ENCODE peak calls at places on chromosomes 1 and 21, in ten cellular contexts. V, J, H, B, M, Y, L, X, Z and G are unnamed samples.
A peak's percentile ranks its signal among the peaks of the same experiment; 100 is the strongest.

GRCh38 chr1:197868751-197869501 is 33.5 kb upstream of the C1orf53 start:
- DNase-seq in L (no peak), J (no peak), Z (no peak), B (peak; percentile 47), Y (peak; percentile 87), V (peak; percentile 66), X (peak; percentile 10), H (peak; percentile 74), M (peak; percentile 79), G (peak; percentile 3)

GRCh38 chr1:36513676-36514473 is 31.2 kb upstream of the CSF3R start:
- DNase-seq in L (no peak), J (no peak), X (no peak), Z (no peak), V (peak; percentile 34), B (no peak), M (no peak), H (no peak), Y (peak; percentile 23), G (no peak)

GRCh38 chr1:42163536-42164503 is 725 bp downstream of the GUCA2A start:
- DNase-seq in V (no peak), B (no peak), Y (no peak), Z (no peak), L (no peak), J (no peak), H (no peak), M (no peak), X (no peak), G (no peak)

GRCh38 chr1:172533511-172534116 is 664 bp downstream of the SUCO start:
- DNase-seq in J (peak; percentile 22), B (peak; percentile 7), X (peak; percentile 32), L (peak; percentile 31), Y (peak; percentile 36), Z (no peak), M (peak; percentile 36), V (peak; percentile 53), H (peak; percentile 68), G (peak; percentile 32)

GRCh38 chr1:9302745-9303524 is 10.2 kb downstream of the SPSB1 start:
- DNase-seq in M (no peak), V (peak; percentile 25), X (no peak), J (no peak), B (no peak), L (peak; percentile 76), Z (no peak), Y (no peak), H (peak; percentile 42), G (no peak)

GRCh38 chr1:235843458-235843857 is 23.2 kb downstream of the LYST start:
- DNase-seq in L (no peak), H (peak; percentile 39), Y (peak; percentile 27), J (no peak), M (peak; percentile 25), V (peak; percentile 52), X (no peak), B (peak; percentile 29), Z (no peak), G (no peak)

GRCh38 chr1:8985915-8986813 is 40.1 kb downstream of the SLC2A7 start:
- DNase-seq in M (no peak), V (no peak), X (no peak), Z (no peak), H (no peak), Y (no peak), J (no peak), L (peak; percentile 75), B (no peak), G (no peak)

GRCh38 chr1:28822779-28823178 is 10.8 kb downstream of the OPRD1 start:
- DNase-seq in Z (no peak), M (no peak), V (no peak), Y (no peak), L (no peak), B (no peak), X (no peak), H (no peak), J (no peak), G (no peak)

GRCh38 chr1:6850537-6850936 is 65.3 kb downstream of the CAMTA1 start:
- DNase-seq in X (no peak), Z (no peak), J (no peak), B (no peak), V (no peak), Y (no peak), H (no peak), L (no peak), M (no peak), G (no peak)

GRCh38 chr1:66251521-66251920 is 282.4 kb upstream of the SGIP1 start:
- DNase-seq in Y (peak; percentile 57), M (peak; percentile 63), V (peak; percentile 86), H (peak; percentile 34), X (no peak), L (no peak), Z (no peak), J (no peak), B (no peak), G (no peak)

GRCh38 chr1:89516055-89516454 is 8.6 kb upstream of the LRRC8B start:
- DNase-seq in X (no peak), J (no peak), L (no peak), M (no peak), B (no peak), H (no peak), Z (no peak), V (no peak), Y (no peak), G (no peak)

GRCh38 chr1:21919520-21919919 is 17.6 kb downstream of the HSPG2 start:
- DNase-seq in J (no peak), Z (no peak), M (no peak), H (no peak), L (no peak), Y (no peak), B (no peak), X (no peak), V (no peak), G (no peak)

GRCh38 chr1:99992760-99993467 is 23.1 kb downstream of the SLC35A3 start:
- DNase-seq in J (no peak), Z (no peak), M (peak; percentile 60), V (no peak), H (no peak), Y (no peak), B (no peak), X (no peak), L (no peak), G (no peak)

GRCh38 chr1:9404541-9404940 is 111.8 kb downstream of the SPSB1 start:
- DNase-seq in Z (no peak), V (no peak), Y (no peak), L (no peak), J (no peak), B (no peak), M (no peak), H (no peak), X (no peak), G (no peak)

GRCh38 chr1:19735419-19736127 is 64.1 kb downstream of the TMCO4 start:
- DNase-seq in V (no peak), X (no peak), B (no peak), Y (no peak), Z (no peak), L (peak; percentile 32), H (no peak), M (no peak), J (no peak), G (no peak)

GRCh38 chr1:110106013-110106941 is 6.0 kb upstream of the UBL4B start:
- DNase-seq in J (no peak), M (peak; percentile 30), H (peak; percentile 78), Y (peak; percentile 85), B (peak; percentile 83), X (peak; percentile 23), V (peak; percentile 81), L (peak; percentile 54), Z (peak; percentile 24), G (peak; percentile 25)

GRCh38 chr21:41691205-41692203 is 75.3 kb downstream of the RIPK4 start:
- DNase-seq in V (no peak), Z (no peak), B (no peak), X (no peak), L (no peak), H (no peak), M (no peak), Y (no peak), J (no peak), G (no peak)

GRCh38 chr21:32757804-32758203 is 13.8 kb downstream of the PAXBP1 start:
- DNase-seq in B (no peak), V (no peak), L (no peak), M (no peak), X (no peak), Z (no peak), J (no peak), Y (no peak), H (no peak), G (no peak)

GRCh38 chr21:46212721-46213484 is 15.7 kb downstream of the LSS start:
- DNase-seq in J (no peak), M (no peak), X (no peak), H (no peak), Z (no peak), V (no peak), L (no peak), Y (no peak), B (no peak), G (no peak)

GRCh38 chr21:39159342-39160063 is 23.7 kb downstream of the PSMG1 start:
- DNase-seq in Y (no peak), H (peak; percentile 10), Z (no peak), V (no peak), X (no peak), M (no peak), L (no peak), B (no peak), J (no peak), G (no peak)

GRCh38 chr1:201515062-201515750 is 8.3 kb upstream of the CSRP1 start:
- DNase-seq in M (no peak), B (no peak), X (no peak), H (no peak), Y (no peak), Z (no peak), L (no peak), V (no peak), J (no peak), G (no peak)

GRCh38 chr21:42748620-42749176 is 95.3 kb downstream of the PDE9A start:
- DNase-seq in Z (no peak), H (no peak), J (no peak), L (no peak), Y (no peak), V (no peak), M (no peak), B (no peak), X (no peak), G (no peak)

GRCh38 chr1:15733726-15734226 is 2.3 kb upstream of the SLC25A34 start:
- DNase-seq in M (no peak), B (no peak), L (no peak), X (no peak), J (no peak), Y (no peak), H (no peak), Z (no peak), V (no peak), G (no peak)

GRCh38 chr1:211309617-211310016 is 17.0 kb upstream of the TRAF5 start:
- DNase-seq in Z (no peak), H (no peak), B (no peak), L (no peak), X (no peak), J (no peak), V (no peak), M (no peak), Y (no peak), G (no peak)

GRCh38 chr1:29672955-29673507 is 436.7 kb downstream of the PTPRU start:
- DNase-seq in H (no peak), B (no peak), Y (no peak), Z (no peak), M (no peak), X (no peak), V (no peak), J (no peak), L (peak; percentile 13), G (no peak)

GRCh38 chr1:205316179-205316578 is 5.4 kb downstream of the NUAK2 start:
- DNase-seq in Z (no peak), X (no peak), Y (no peak), B (no peak), H (no peak), M (peak; percentile 54), L (no peak), J (no peak), V (no peak), G (no peak)

GRCh38 chr1:115648717-115649691 is 7.2 kb downstream of the VANGL1 start:
- DNase-seq in L (no peak), J (no peak), B (peak; percentile 76), V (peak; percentile 44), Y (peak; percentile 37), H (no peak), X (no peak), Z (no peak), M (peak; percentile 70), G (no peak)

GRCh38 chr1:212147581-212148033 is 112.1 kb downstream of the DTL start:
- DNase-seq in L (peak; percentile 80), B (no peak), X (no peak), Z (no peak), M (no peak), V (no peak), J (no peak), Y (no peak), H (no peak), G (no peak)